ENCODE peak calls at places on chromosomes 16 and 17, in four cellular contexts. P is HepG2, W is GM12878, B is K562. J is an unnamed sample.
A peak's percentile ranks its signal among the peaks of the same experiment; 100 is the strongest.

GRCh38 chr16:28936784-28937155 is 5.0 kb downstream of the CD19 start:
- DNase-seq in B (no peak), P (no peak), W (no peak), J (no peak)

GRCh38 chr17:4968166-4968915 is 724 bp upstream of the SPAG7 start:
- DNase-seq in B (peak; percentile 50), W (no peak), P (no peak), J (no peak)

GRCh38 chr17:9926150-9926804 is 21.2 kb upstream of the RCVRN start:
- DNase-seq in P (no peak), W (no peak), B (no peak), J (no peak)

GRCh38 chr17:1108810-1109605 is 70.8 kb downstream of the ABR start:
- DNase-seq in P (no peak), B (no peak), W (no peak), J (no peak)

GRCh38 chr16:10376229-10376628 is 9.6 kb upstream of the ATF7IP2 start:
- DNase-seq in B (no peak), W (no peak), P (no peak), J (no peak)

GRCh38 chr17:77498875-77499698 is 358.3 kb downstream of the SEC14L1 start:
- DNase-seq in B (no peak), P (no peak), W (no peak), J (no peak)

GRCh38 chr17:69084911-69085310 is 24.2 kb upstream of the ABCA9 start:
- DNase-seq in B (no peak), W (no peak), P (peak; percentile 50), J (peak; percentile 81)

GRCh38 chr16:29029168-29029994 is 44.5 kb downstream of the LAT start:
- DNase-seq in W (no peak), P (no peak), B (peak; percentile 79), J (no peak)

GRCh38 chr16:77599793-77600415 is 122.4 kb upstream of the NUDT7 start:
- DNase-seq in P (peak; percentile 41), W (no peak), B (peak; percentile 22), J (peak; percentile 19)

GRCh38 chr16:46785076-46785845 is 37.1 kb upstream of the MYLK3 start:
- DNase-seq in B (no peak), P (no peak), W (no peak), J (no peak)

GRCh38 chr16:53053967-53054669 is 673 bp upstream of the CHD9 start:
- DNase-seq in P (peak; percentile 26), B (peak; percentile 44), W (no peak), J (no peak)

GRCh38 chr17:45370949-45371413 is 54.2 kb upstream of the MAP3K14 start:
- DNase-seq in B (no peak), P (no peak), W (no peak), J (peak; percentile 56)

GRCh38 chr17:45940826-45941225 is 46.5 kb downstream of the MAPT start:
- DNase-seq in W (no peak), B (no peak), P (no peak), J (no peak)

GRCh38 chr17:76573096-76573495 is 12.6 kb downstream of the ST6GALNAC2 start:
- DNase-seq in W (no peak), B (no peak), P (no peak), J (no peak)

GRCh38 chr16:74807052-74807646 is 32.5 kb upstream of the FA2H start:
- DNase-seq in W (no peak), P (no peak), B (no peak), J (no peak)

GRCh38 chr17:9839433-9839832 is 13.7 kb downstream of the GLP2R start:
- DNase-seq in W (no peak), P (no peak), B (no peak), J (no peak)

GRCh38 chr17:2815781-2816185 is 19.5 kb downstream of the RAP1GAP2 start:
- DNase-seq in B (no peak), P (no peak), W (no peak), J (no peak)

GRCh38 chr16:79272141-79272577 is 328.4 kb downstream of the MAF start:
- DNase-seq in W (no peak), B (no peak), P (no peak), J (no peak)

GRCh38 chr16:17358846-17359245 is 111.9 kb downstream of the XYLT1 start:
- DNase-seq in B (no peak), P (no peak), W (no peak), J (no peak)

GRCh38 chr17:46827274-46827673 is 8.8 kb upstream of the WNT3 start:
- DNase-seq in W (no peak), P (no peak), B (no peak), J (no peak)

GRCh38 chr17:17792551-17793377 is 44.0 kb downstream of the SREBF1 start:
- DNase-seq in W (no peak), P (no peak), B (peak; percentile 28), J (no peak)

GRCh38 chr16:6027733-6028132 is 930.1 kb upstream of the EEF2KMT start:
- DNase-seq in B (no peak), W (no peak), P (no peak), J (no peak)

GRCh38 chr16:6124136-6124535 is 1026.5 kb upstream of the EEF2KMT start:
- DNase-seq in B (no peak), W (no peak), P (no peak), J (no peak)

GRCh38 chr17:8226536-8227237 is 16.3 kb upstream of the AURKB start:
- DNase-seq in P (no peak), B (peak; percentile 62), W (peak; percentile 78), J (peak; percentile 91)

GRCh38 chr17:49001671-49002070 is 4.5 kb downstream of the IGF2BP1 start:
- DNase-seq in P (no peak), B (no peak), W (no peak), J (no peak)

GRCh38 chr17:49002331-49002730 is 5.1 kb downstream of the IGF2BP1 start:
- DNase-seq in P (no peak), W (no peak), B (no peak), J (no peak)

GRCh38 chr17:49002766-49003165 is 5.6 kb downstream of the IGF2BP1 start:
- DNase-seq in W (no peak), B (no peak), P (no peak), J (no peak)

GRCh38 chr17:49005140-49005539 is 8.0 kb downstream of the IGF2BP1 start:
- DNase-seq in W (no peak), P (peak; percentile 59), B (no peak), J (no peak)

GRCh38 chr17:49003557-49004511 is 6.6 kb downstream of the IGF2BP1 start:
- DNase-seq in B (peak; percentile 64), P (no peak), W (no peak), J (no peak)
- TF ChIP-seq CEBPB in B (no peak), P (no peak), W (no peak), J (no peak)

GRCh38 chr17:28370035-28370743 is at the start of gene VTN:
- DNase-seq in P (peak; percentile 98), W (no peak), B (peak; percentile 73), J (no peak)
- TF ChIP-seq ZBTB33 in P (peak; percentile 66), W (no peak), B (no peak), J (no peak)

DNA sequence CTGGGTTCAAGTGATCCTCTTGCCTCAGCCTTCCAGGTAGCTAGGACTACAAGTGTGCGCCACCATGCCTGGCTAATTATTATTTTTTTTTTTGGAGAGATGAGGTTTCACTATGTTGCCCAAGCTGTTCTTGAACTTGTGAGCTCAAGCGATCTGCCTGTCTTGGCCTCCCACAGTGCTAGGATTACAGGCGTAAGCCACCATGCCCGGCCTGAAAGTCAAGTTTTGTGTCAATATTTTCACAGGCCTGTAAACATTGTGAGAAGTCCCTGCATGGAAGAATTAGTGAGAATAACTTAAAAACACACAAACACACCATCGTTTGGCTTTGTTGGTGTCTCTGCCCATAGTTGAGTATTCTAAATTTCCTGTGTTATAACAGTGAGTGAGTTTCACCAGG is 22.2 kb downstream of the NUP85 start:
- DNase-seq in W (no peak), P (no peak), B (no peak), J (no peak)
- TF ChIP-seq JUND in W (no peak), P (no peak), B (no peak), J (no peak)

GRCh38 chr17:82648165-82648668 is at the start of gene WDR45B:
- DNase-seq in W (peak; percentile 80), B (peak; percentile 97), P (peak; percentile 94), J (peak; percentile 94)

GRCh38 chr17:82649501-82650261 is 1.4 kb upstream of the WDR45B start:
- DNase-seq in P (no peak), W (no peak), B (no peak), J (no peak)

GRCh38 chr17:82645516-82645915 is 2.7 kb downstream of the WDR45B start:
- DNase-seq in W (no peak), P (no peak), B (no peak), J (no peak)

GRCh38 chr17:82648761-82649474 is 674 bp upstream of the WDR45B start:
- DNase-seq in P (no peak), W (no peak), B (peak; percentile 83), J (no peak)

DNA sequence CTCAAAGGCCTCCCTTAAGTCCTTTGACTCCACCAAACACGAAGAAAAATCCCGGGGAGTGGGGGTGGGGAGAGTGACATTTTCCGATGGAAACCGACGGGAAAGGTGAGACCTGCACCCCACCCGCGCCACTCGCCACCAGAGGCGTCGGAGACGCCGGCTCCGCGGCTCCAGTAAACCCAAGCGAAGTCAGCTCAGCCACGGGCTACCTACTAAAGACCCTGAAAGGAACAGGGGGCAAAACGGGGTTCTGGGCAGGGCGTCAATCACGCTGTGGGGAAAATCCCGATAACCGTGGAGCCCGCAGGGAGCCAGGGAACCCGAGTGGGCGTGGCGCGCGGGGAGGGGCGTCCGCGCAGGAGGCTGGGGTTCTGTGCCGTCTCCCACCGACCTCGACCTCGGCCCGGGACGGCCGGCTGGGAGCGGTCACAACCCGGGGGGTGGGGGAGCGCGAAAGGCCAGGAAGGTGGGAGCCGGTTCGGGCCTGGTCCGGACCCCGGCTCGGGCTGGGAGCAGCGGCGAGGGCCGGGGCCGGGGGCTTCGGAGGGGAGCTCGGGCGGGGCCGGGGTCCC is 565 bp downstream of the WDR45B start:
- DNase-seq in B (peak; percentile 65), P (no peak), W (no peak), J (no peak)
- TF ChIP-seq CEBPB in B (no peak), P (no peak), W (no peak), J (no peak)

GRCh38 chr16:84726670-84727467 is 27.1 kb downstream of the USP10 start:
- DNase-seq in B (no peak), W (peak; percentile 72), P (peak; percentile 71), J (no peak)
- TF ChIP-seq ZBTB33 in B (no peak), W (no peak), P (no peak), J (no peak)

GRCh38 chr16:11655655-11656054 is 12.6 kb upstream of the SNN start:
- DNase-seq in B (no peak), W (no peak), P (no peak), J (no peak)

GRCh38 chr16:11650641-11651591 is 17.3 kb upstream of the SNN start:
- DNase-seq in W (no peak), B (no peak), P (no peak), J (no peak)

DNA sequence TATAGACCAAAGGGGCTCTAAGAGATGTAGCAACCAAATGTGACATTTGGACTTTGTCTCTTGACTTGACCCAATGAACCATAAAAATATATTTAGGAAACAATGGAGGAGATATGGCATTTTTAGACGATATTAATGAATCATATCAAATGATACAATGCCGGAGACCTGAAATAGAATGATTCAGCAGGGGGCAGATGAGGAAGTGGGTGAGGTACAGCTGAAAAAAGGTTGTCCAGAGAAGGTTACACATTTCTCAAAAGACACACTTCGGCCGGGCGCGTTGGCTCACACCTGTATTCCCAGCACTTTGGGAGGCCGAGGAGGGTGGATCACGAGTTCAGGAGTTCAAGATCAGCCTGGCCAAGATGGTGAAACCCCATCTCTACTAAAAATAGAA is 16.5 kb upstream of the SNN start:
- DNase-seq in B (no peak), W (no peak), P (no peak), J (no peak)
- TF ChIP-seq JUND in B (no peak), W (no peak), P (no peak), J (no peak)

GRCh38 chr16:775236-775796 is 12.9 kb downstream of the RPUSD1 start:
- DNase-seq in B (no peak), W (no peak), P (no peak), J (no peak)
- TF ChIP-seq CEBPB in B (no peak), W (no peak), P (no peak), J (no peak)

GRCh38 chr16:71658771-71659170 is 32.8 kb downstream of the MARVELD3 start:
- DNase-seq in P (no peak), B (no peak), W (no peak), J (no peak)
- TF ChIP-seq ZBTB33 in P (no peak), B (no peak), W (no peak), J (no peak)

J was measured in HCT116.